ENCODE peak calls at places on chromosome 5, in four cellular contexts. Q is HFF-Myc, C is GM06990, B is cardiac muscle cell. S is an unnamed sample.

GRCh38 chr5:141637693-141638419 is 1.1 kb downstream of the RELL2 start:
- DNase-seq in Q (no peak), C (peak; percentile 81), B (peak; percentile 71), S (peak; percentile 65)

GRCh38 chr5:10250804-10251276 is 760 bp downstream of the CCT5 start:
- DNase-seq in Q (no peak), C (no peak), B (peak; percentile 42), S (peak; percentile 27)

GRCh38 chr5:126610616-126611015 is 9.9 kb downstream of the PHAX start:
- DNase-seq in Q (no peak), C (no peak), B (no peak), S (no peak)

GRCh38 chr5:174454464-174454863 is 269.9 kb upstream of the MSX2 start:
- DNase-seq in Q (no peak), C (no peak), B (no peak), S (peak; percentile 8)

GRCh38 chr5:97044057-97044456 is 98.4 kb downstream of the LIX1 start:
- DNase-seq in Q (no peak), C (no peak), B (peak; percentile 21), S (peak; percentile 18)

GRCh38 chr5:13316191-13316590 is 628.3 kb downstream of the DNAH5 start:
- DNase-seq in Q (no peak), C (no peak), B (no peak), S (no peak)

GRCh38 chr5:6734781-6735180 is 21.5 kb downstream of the TENT4A start:
- DNase-seq in Q (no peak), C (no peak), B (no peak), S (no peak)

GRCh38 chr5:162796507-162796906 is 640.9 kb upstream of the CCNG1 start:
- DNase-seq in Q (no peak), C (no peak), B (no peak), S (no peak)

GRCh38 chr5:8843766-8844165 is 702.1 kb downstream of the SEMA5A start:
- DNase-seq in Q (peak; percentile 51), C (no peak), B (peak; percentile 80), S (peak; percentile 93)

GRCh38 chr5:79318935-79319614 is 83.1 kb downstream of the JMY start:
- DNase-seq in Q (peak; percentile 87), C (no peak), B (peak; percentile 84), S (peak; percentile 86)

GRCh38 chr5:142281012-142281374 is 43.8 kb downstream of the SPRY4 start:
- DNase-seq in Q (no peak), C (no peak), B (no peak), S (no peak)

GRCh38 chr5:61637566-61637965 is 305.5 kb downstream of the ZSWIM6 start:
- DNase-seq in Q (no peak), C (no peak), B (no peak), S (no peak)

GRCh38 chr5:61640631-61641030 is 308.6 kb downstream of the ZSWIM6 start:
- DNase-seq in Q (no peak), C (no peak), B (peak; percentile 51), S (no peak)

GRCh38 chr5:61638476-61638875 is 306.4 kb downstream of the ZSWIM6 start:
- DNase-seq in Q (no peak), C (no peak), B (no peak), S (no peak)

GRCh38 chr5:61641748-61642565 is 309.9 kb downstream of the ZSWIM6 start:
- DNase-seq in Q (no peak), C (no peak), B (no peak), S (peak; percentile 11)
- TF ChIP-seq CTCF in Q (peak; percentile 10), C (peak; percentile 10), B (no peak), S (peak; percentile 34)

DNA sequence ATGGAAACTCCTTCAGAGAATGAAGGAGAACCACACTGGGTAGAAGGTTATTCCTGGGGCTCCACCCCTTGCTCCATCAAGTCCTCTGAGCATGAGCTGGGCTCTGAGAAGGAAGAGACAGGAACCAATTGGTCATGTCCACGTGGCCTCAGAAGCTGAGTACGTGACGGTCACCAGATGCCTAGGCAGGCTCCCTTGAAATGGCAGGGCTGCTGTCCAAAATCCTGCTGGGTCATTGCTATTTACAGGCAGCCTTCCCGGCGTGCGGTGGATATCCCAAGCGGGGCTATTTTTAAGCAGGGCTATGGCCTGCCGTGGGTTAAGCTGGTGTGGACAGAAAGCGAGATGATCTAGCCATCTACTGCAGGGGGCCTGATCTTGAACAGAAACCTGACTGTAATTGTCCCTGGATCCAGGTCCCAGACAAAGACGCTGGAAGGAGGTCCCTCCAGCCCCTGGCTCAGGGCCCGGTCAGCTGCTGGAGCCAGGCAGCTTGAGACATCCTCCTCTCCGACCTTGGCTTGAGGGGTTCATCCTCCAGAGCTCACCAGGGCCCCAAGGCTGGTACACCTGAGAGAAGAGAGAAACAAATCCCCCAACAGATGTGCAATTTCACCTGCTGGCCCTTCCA is 558 bp upstream of the CKMT2 start:
- DNase-seq in Q (peak; percentile 10), C (no peak), B (peak; percentile 58), S (peak; percentile 67)
- H3K4me3 ChIP-seq in Q (no peak overlapping the region), C (no peak overlapping the region), B (peak overlapping the region; percentile 22), S (peak overlapping the region; percentile 41)

GRCh38 chr5:122492675-122493074 is 180.6 kb downstream of the SNCAIP start:
- DNase-seq in Q (no peak), C (no peak), B (peak; percentile 36), S (peak; percentile 19)
- TF ChIP-seq CTCF in Q (peak; percentile 46), C (peak; percentile 47), B (peak; percentile 29), S (peak; percentile 50)

GRCh38 chr5:92574023-92574422 is 1007.0 kb downstream of the NR2F1-AS1 start:
- DNase-seq in Q (no peak), C (no peak), B (no peak), S (no peak)
- H3K4me3 ChIP-seq in Q (no peak overlapping the region), C (no peak overlapping the region), B (no peak overlapping the region), S (no peak overlapping the region)

DNA sequence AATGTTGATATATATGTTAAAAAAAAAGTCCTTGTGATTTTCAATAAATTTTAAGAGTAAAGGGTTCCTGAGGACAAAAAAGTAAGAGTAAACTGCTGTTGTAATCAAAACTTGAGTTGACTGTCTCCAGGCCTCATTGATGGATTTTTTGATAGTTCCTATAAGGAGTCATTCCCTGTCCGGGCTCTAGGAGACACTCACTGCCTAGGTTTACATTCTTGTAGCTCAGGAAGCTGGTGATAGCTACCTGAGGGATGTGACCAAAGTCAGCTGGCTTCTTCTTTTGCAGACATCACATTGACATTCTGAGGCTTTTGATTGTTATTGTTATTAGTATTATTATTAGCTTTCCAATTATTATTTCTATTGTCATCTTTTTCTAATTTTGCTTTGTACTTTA is 116.5 kb upstream of the FBXL7 start:
- DNase-seq in Q (no peak), C (no peak), B (peak; percentile 25), S (peak; percentile 14)
- TF ChIP-seq CTCF in Q (peak; percentile 56), C (peak; percentile 23), B (peak; percentile 49), S (peak; percentile 45)

GRCh38 chr5:34916518-34916917 is 1.0 kb downstream of the BRIX1 start:
- DNase-seq in Q (no peak), C (no peak), B (no peak), S (no peak)
- H3K4me3 ChIP-seq in Q (peak overlapping the region; percentile 96), C (peak overlapping the region; percentile 95), B (peak overlapping the region; percentile 97), S (peak overlapping the region; percentile 98)

GRCh38 chr5:74056789-74057164 is 430.8 kb downstream of the ARHGEF28 start:
- DNase-seq in Q (no peak), C (no peak), B (peak; percentile 55), S (peak; percentile 26)
- TF ChIP-seq CTCF in Q (peak; percentile 47), C (peak; percentile 39), B (peak; percentile 51), S (peak; percentile 41)

GRCh38 chr5:85288914-85289313 is 904.2 kb upstream of the EDIL3 start:
- DNase-seq in Q (no peak), C (no peak), B (no peak), S (no peak)

DNA sequence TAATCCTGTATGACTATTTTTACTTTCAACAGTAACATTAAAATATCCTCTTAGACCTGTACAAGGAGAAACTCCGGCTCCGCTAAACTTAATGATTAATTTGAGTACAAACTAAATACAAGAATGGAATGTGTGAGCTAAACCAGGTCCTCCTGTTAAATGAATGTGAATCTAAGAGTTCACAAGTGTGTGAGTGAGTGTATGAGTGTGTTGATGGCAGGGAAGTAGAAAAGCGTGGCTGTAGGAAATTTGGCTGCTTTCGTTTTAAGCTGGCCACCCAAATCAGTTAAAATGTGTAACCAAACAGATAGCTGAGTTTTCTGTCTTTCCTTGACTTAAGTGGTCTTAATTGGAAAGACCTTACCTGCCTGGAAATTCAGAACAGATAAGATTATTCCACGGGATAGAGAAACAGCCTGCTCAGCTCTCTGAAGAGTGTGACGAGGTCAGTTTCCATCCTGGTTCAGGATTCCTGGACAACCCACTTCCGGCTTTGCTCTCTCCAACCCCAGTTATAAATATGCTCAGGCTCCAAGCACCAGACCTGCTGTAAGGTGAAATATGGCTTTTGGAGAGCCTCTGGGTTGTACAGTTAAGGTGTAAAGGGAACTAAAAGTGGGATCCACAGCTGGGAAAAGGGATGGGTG is 908.6 kb upstream of the EDIL3 start:
- DNase-seq in Q (no peak), C (no peak), B (peak; percentile 24), S (no peak)
- H3K4me3 ChIP-seq in Q (no peak overlapping the region), C (no peak overlapping the region), B (no peak overlapping the region), S (peak overlapping the region; percentile 19)

GRCh38 chr5:134053314-134053839 is 48.6 kb upstream of the VDAC1 start:
- DNase-seq in Q (no peak), C (no peak), B (no peak), S (no peak)
- TF ChIP-seq CTCF in Q (no peak), C (no peak), B (no peak), S (no peak)

GRCh38 chr5:39055760-39056393 is 18.3 kb downstream of the RICTOR start:
- DNase-seq in Q (no peak), C (no peak), B (no peak), S (no peak)

GRCh38 chr5:39055027-39055759 is 19.0 kb downstream of the RICTOR start:
- DNase-seq in Q (no peak), C (no peak), B (no peak), S (no peak)

GRCh38 chr5:39058178-39058577 is 16.0 kb downstream of the RICTOR start:
- DNase-seq in Q (no peak), C (no peak), B (no peak), S (no peak)

GRCh38 chr5:39058984-39059565 is 15.1 kb downstream of the RICTOR start:
- DNase-seq in Q (no peak), C (no peak), B (no peak), S (no peak)

GRCh38 chr5:39057745-39058144 is 16.5 kb downstream of the RICTOR start:
- DNase-seq in Q (no peak), C (no peak), B (no peak), S (peak; percentile 35)
- H3K4me3 ChIP-seq in Q (no peak overlapping the region), C (peak overlapping the region; percentile 60), B (no peak overlapping the region), S (peak overlapping the region; percentile 59)

S was measured in fibroblast of villous mesenchyme.